ENCODE peak calls at places on chromosomes 2 and 18, in five cellular contexts. B is body of pancreas, N is A549, J is thoracic aorta, O is AG10803. M is an unnamed sample.

GRCh38 chr2:222861411-222862067 is 703 bp downstream of the ACSL3 start:
- DNase-seq in O (no peak), N (no peak), J (no peak), B (no peak), M (peak; percentile 29)

GRCh38 chr18:5142131-5142530 is 54.9 kb downstream of the AKAIN1 start:
- DNase-seq in J (no peak), O (no peak), B (no peak), N (no peak), M (no peak)

GRCh38 chr18:48402953-48403352 is 6.2 kb downstream of the ZBTB7C start:
- DNase-seq in N (no peak), B (no peak), O (peak; percentile 9), J (no peak), M (no peak)

GRCh38 chr18:22470511-22471181 is 52.9 kb upstream of the CTAGE1 start:
- DNase-seq in N (peak; percentile 24), B (peak; percentile 46), O (no peak), J (no peak), M (peak; percentile 86)

GRCh38 chr18:75125359-75126331 is 83.3 kb downstream of the PTGR3 start:
- DNase-seq in N (no peak), J (no peak), O (no peak), B (no peak), M (no peak)

GRCh38 chr18:49074505-49074904 is 123.7 kb upstream of the SMAD7 start:
- DNase-seq in O (no peak), N (no peak), J (no peak), B (no peak), M (no peak)

GRCh38 chr2:120367649-120368048 is 21.7 kb downstream of the INHBB start:
- DNase-seq in J (no peak), N (no peak), O (no peak), B (no peak), M (no peak)

GRCh38 chr2:46286715-46287114 is 10.5 kb upstream of the EPAS1 start:
- DNase-seq in B (peak; percentile 51), N (no peak), J (no peak), O (no peak), M (no peak)

GRCh38 chr2:164785447-164785846 is 56.2 kb downstream of the COBLL1 start:
- DNase-seq in N (no peak), J (no peak), O (peak; percentile 76), B (no peak), M (peak; percentile 76)

GRCh38 chr18:36419913-36420531 is 122.5 kb downstream of the FHOD3 start:
- DNase-seq in N (peak; percentile 39), B (no peak), J (no peak), O (peak; percentile 59), M (peak; percentile 20)

GRCh38 chr2:197207106-197207505 is 103.5 kb downstream of the ANKRD44 start:
- DNase-seq in J (no peak), B (no peak), N (no peak), O (peak; percentile 47), M (no peak)

DNA sequence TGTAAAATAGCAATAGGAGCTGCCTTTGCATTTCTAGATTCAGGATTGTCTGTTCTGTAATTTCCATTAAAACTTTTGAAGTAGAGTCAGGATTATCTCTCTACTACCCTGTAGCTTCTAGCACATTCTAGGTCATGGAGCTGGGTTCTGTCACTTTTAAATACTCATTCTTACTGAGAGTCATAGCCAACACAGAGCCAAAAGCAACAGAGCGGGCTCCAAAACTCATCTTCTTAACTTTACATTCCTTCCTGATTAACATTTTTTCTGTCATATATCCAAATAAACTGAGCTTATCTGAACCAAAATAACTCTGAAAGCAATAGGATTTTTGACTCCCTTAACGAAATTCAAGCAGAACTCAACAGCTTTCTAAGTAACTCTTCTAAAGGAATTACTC is 12.9 kb downstream of the PREPL start:
- DNase-seq in N (no peak), J (no peak), B (no peak), O (peak; percentile 59), M (peak; percentile 60)
- TF ChIP-seq CTCF in N (no peak), J (no peak), B (no peak), O (no peak), M (no peak)

GRCh38 chr2:60520917-60521539 is 32.4 kb downstream of the BCL11A start:
- DNase-seq in B (no peak), J (no peak), O (no peak), N (no peak), M (no peak)

GRCh38 chr2:60518567-60518966 is 34.9 kb downstream of the BCL11A start:
- DNase-seq in O (no peak), N (no peak), B (no peak), J (no peak), M (no peak)

GRCh38 chr2:60517441-60517840 is 36.0 kb downstream of the BCL11A start:
- DNase-seq in J (no peak), N (no peak), B (no peak), O (peak; percentile 20), M (no peak)

GRCh38 chr2:60520477-60520876 is 33.0 kb downstream of the BCL11A start:
- DNase-seq in B (no peak), O (no peak), J (no peak), N (no peak), M (no peak)

GRCh38 chr2:60519259-60519863 is 34.1 kb downstream of the BCL11A start:
- DNase-seq in J (no peak), N (no peak), B (no peak), O (peak; percentile 77), M (no peak)
- H3K4me3 ChIP-seq in J (no peak overlapping the region), N (no peak overlapping the region), B (no peak overlapping the region), O (no peak overlapping the region), M (no peak overlapping the region)

DNA sequence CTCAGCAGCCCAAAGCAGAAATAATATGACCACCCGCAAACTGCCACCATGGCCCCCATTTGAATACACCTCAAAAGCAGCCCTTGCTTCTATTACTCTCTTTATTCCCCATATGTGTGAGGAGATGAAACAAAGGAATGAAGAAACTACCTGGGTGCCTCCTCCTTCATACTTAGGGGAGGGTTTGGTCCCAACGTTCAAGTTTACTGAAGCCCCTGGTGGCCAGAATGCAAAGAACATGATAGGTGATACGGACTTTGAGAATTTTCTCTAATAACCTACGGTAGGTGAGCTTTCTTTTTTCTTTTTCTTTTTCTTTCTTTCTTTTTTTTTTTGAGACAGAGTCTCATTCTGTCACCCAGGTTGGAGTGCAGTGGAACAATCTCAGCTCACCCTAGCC is 110.3 kb upstream of the FBXO11 start:
- DNase-seq in N (peak; percentile 30), B (no peak), O (no peak), J (no peak), M (no peak)
- TF ChIP-seq CTCF in N (peak; percentile 27), B (no peak), O (peak; percentile 10), J (no peak), M (peak; percentile 17)

GRCh38 chr18:51168031-51168742 is 29.3 kb downstream of the MEX3C start:
- DNase-seq in O (no peak), J (no peak), B (no peak), N (peak; percentile 9), M (no peak)

GRCh38 chr18:51164327-51165290 is 32.9 kb downstream of the MEX3C start:
- DNase-seq in B (no peak), O (peak; percentile 42), J (no peak), N (no peak), M (no peak)

GRCh38 chr18:51163543-51163942 is 33.9 kb downstream of the MEX3C start:
- DNase-seq in O (no peak), N (no peak), J (no peak), B (no peak), M (no peak)

GRCh38 chr18:51162617-51163016 is 34.9 kb downstream of the MEX3C start:
- DNase-seq in O (no peak), B (no peak), N (no peak), J (no peak), M (no peak)

GRCh38 chr18:51165296-51165695 is 32.2 kb downstream of the MEX3C start:
- DNase-seq in J (no peak), N (no peak), O (no peak), B (no peak), M (no peak)
- H3K4me3 ChIP-seq in J (no peak overlapping the region), N (no peak overlapping the region), O (no peak overlapping the region), B (no peak overlapping the region), M (no peak overlapping the region)

DNA sequence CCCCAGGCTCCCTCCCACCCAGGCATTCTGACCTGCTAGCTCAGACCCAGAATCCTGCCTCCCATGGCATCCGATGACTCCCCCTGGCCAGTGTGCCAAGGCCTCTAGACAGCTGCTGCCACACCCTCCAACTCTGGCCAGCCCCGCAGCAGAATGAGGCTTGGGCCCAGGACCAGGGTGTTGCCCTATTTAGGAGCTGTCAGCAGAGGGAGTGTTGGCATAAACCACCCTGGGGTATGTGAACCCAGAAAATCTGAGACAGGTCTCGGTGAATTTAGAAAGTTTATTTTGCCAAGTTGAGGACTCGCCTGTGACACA is 134.3 kb downstream of the KLHL29 start:
- DNase-seq in O (no peak), B (no peak), J (no peak), N (no peak), M (no peak)
- TF ChIP-seq CTCF in O (no peak), B (no peak), J (no peak), N (no peak), M (no peak)